ENCODE peak calls at places on chromosomes 12 and 14, in seven cellular contexts. P, M, Z, E, X, Y and H are unnamed samples.

GRCh38 chr14:55277972-55278740 is 6.9 kb downstream of the FBXO34 start:
- DNase-seq in X (no peak), P (no peak), M (no peak), Y (peak; percentile 51), Z (no peak), E (no peak), H (no peak)

GRCh38 chr12:3279832-3280231 is 202.7 kb downstream of the TSPAN9 start:
- DNase-seq in Z (no peak), M (peak; percentile 35), Y (no peak), P (no peak), E (no peak), X (no peak), H (no peak)

GRCh38 chr12:25284024-25284423 is 33.3 kb upstream of the KRAS start:
- DNase-seq in M (no peak), E (no peak), Z (no peak), Y (no peak), P (no peak), X (no peak), H (no peak)

GRCh38 chr12:55974308-55974724 is 438 bp downstream of the RAB5B start:
- DNase-seq in P (no peak), M (peak; percentile 89), E (peak; percentile 43), Z (peak; percentile 45), X (peak; percentile 33), Y (peak; percentile 27), H (peak; percentile 89)

GRCh38 chr14:104171029-104171697 is 32.8 kb downstream of the KIF26A start:
- DNase-seq in P (no peak), M (peak; percentile 86), X (no peak), Z (no peak), E (no peak), Y (no peak), H (peak; percentile 98)

GRCh38 chr14:90620540-90621204 is 195.6 kb downstream of the TTC7B start:
- DNase-seq in X (no peak), P (no peak), Y (no peak), M (no peak), E (no peak), Z (no peak), H (no peak)

GRCh38 chr12:56836317-56836716 is 73.2 kb downstream of the HSD17B6 start:
- DNase-seq in Z (peak; percentile 89), Y (peak; percentile 41), M (peak; percentile 11), X (peak; percentile 86), E (no peak), P (no peak), H (peak; percentile 65)

GRCh38 chr12:63845726-63846125 is 1.2 kb downstream of the SRGAP1 start:
- DNase-seq in Z (peak; percentile 59), E (no peak), Y (no peak), P (no peak), M (peak; percentile 46), X (peak; percentile 43), H (peak; percentile 75)

GRCh38 chr12:65420941-65421340 is 142.5 kb downstream of the MSRB3 start:
- DNase-seq in X (peak; percentile 40), Z (no peak), M (no peak), P (no peak), E (no peak), Y (no peak), H (no peak)

GRCh38 chr12:601976-602699 is 61.1 kb downstream of the NINJ2 start:
- DNase-seq in E (no peak), Y (no peak), Z (no peak), P (no peak), X (no peak), M (no peak), H (no peak)

GRCh38 chr12:93061414-93062099 is 132.5 kb upstream of the EEA1 start:
- DNase-seq in Y (no peak), E (no peak), M (no peak), P (no peak), X (no peak), Z (no peak), H (no peak)

GRCh38 chr12:25186038-25186787 is 8.7 kb downstream of the DNAI7 start:
- DNase-seq in M (no peak), E (no peak), P (no peak), X (no peak), Z (no peak), Y (no peak), H (no peak)

GRCh38 chr12:68665016-68665569 is 21.7 kb upstream of the NUP107 start:
- DNase-seq in X (no peak), Y (no peak), E (no peak), Z (no peak), M (no peak), P (no peak), H (no peak)

GRCh38 chr14:74548881-74549280 is 55.3 kb downstream of the ISCA2 start:
- DNase-seq in Z (peak; percentile 97), P (no peak), E (no peak), Y (no peak), X (peak; percentile 85), M (no peak), H (no peak)

GRCh38 chr12:43835656-43836454 is at the start of gene TMEM117:
- DNase-seq in M (peak; percentile 90), P (peak; percentile 27), E (peak; percentile 61), X (peak; percentile 67), Y (peak; percentile 58), Z (peak; percentile 67), H (peak; percentile 85)

GRCh38 chr12:55743967-55744931 is 1.3 kb downstream of the GDF11 start:
- DNase-seq in P (no peak), M (peak; percentile 64), X (no peak), E (no peak), Y (no peak), Z (no peak), H (peak; percentile 59)

GRCh38 chr12:57720606-57721595 is 17.6 kb downstream of the AGAP2 start:
- DNase-seq in E (no peak), Y (no peak), X (no peak), M (no peak), P (no peak), Z (no peak), H (no peak)